ENCODE peak calls at places on chromosomes 7 and 10, in four cellular contexts. J, A, Y and R are unnamed samples.

GRCh38 chr7:155007947-155008346 is 5.0 kb upstream of the PAXIP1 start:
- DNase-seq in J (no peak), A (peak), Y (peak), R (peak)

GRCh38 chr7:129334473-129334872 is 99.8 kb upstream of the STRIP2 start:
- DNase-seq in J (no peak), A (no peak), Y (no peak), R (no peak)

GRCh38 chr10:115056186-115056585 is 37.0 kb upstream of the ATRNL1 start:
- DNase-seq in J (no peak), A (no peak), Y (no peak), R (no peak)

GRCh38 chr10:79277579-79277978 is 69.7 kb upstream of the PPIF start:
- DNase-seq in J (no peak), A (no peak), Y (no peak), R (no peak)

GRCh38 chr10:110275140-110275729 is 29.5 kb downstream of the SMNDC1 start:
- DNase-seq in J (no peak), A (no peak), Y (no peak), R (no peak)

GRCh38 chr10:101216207-101216607 is 13.1 kb downstream of the LBX1 start:
- DNase-seq in J (no peak), A (no peak), Y (no peak), R (no peak)

GRCh38 chr7:20159226-20159747 is 57.9 kb downstream of the MACC1 start:
- DNase-seq in J (no peak), A (no peak), Y (no peak), R (no peak)

GRCh38 chr7:14960686-14961085 is 58.1 kb upstream of the DGKB start:
- DNase-seq in J (no peak), A (no peak), Y (no peak), R (no peak)

GRCh38 chr7:157499835-157500153 is 163.0 kb downstream of the DNAJB6 start:
- DNase-seq in J (no peak), A (no peak), Y (no peak), R (no peak)

GRCh38 chr10:20855398-20856038 is 41.6 kb downstream of the NEBL start:
- DNase-seq in J (no peak), A (no peak), Y (peak), R (peak)

GRCh38 chr7:12873596-12873995 is 186.2 kb downstream of the ARL4A start:
- DNase-seq in J (no peak), A (no peak), Y (no peak), R (no peak)

GRCh38 chr10:20970044-20970443 is 72.9 kb upstream of the NEBL start:
- DNase-seq in J (peak), A (no peak), Y (peak), R (peak)

GRCh38 chr10:29271877-29272276 is 17.0 kb upstream of the LYZL1 start:
- DNase-seq in J (no peak), A (no peak), Y (no peak), R (no peak)

GRCh38 chr10:15290671-15291070 is 80.4 kb downstream of the FAM171A1 start:
- DNase-seq in J (no peak), A (no peak), Y (no peak), R (no peak)

GRCh38 chr7:122902751-122903495 is 16.7 kb upstream of the CADPS2 start:
- DNase-seq in J (peak), A (peak), Y (peak), R (no peak)

GRCh38 chr7:36613214-36613613 is 111.1 kb downstream of the AOAH start:
- DNase-seq in J (no peak), A (no peak), Y (no peak), R (no peak)

DNA sequence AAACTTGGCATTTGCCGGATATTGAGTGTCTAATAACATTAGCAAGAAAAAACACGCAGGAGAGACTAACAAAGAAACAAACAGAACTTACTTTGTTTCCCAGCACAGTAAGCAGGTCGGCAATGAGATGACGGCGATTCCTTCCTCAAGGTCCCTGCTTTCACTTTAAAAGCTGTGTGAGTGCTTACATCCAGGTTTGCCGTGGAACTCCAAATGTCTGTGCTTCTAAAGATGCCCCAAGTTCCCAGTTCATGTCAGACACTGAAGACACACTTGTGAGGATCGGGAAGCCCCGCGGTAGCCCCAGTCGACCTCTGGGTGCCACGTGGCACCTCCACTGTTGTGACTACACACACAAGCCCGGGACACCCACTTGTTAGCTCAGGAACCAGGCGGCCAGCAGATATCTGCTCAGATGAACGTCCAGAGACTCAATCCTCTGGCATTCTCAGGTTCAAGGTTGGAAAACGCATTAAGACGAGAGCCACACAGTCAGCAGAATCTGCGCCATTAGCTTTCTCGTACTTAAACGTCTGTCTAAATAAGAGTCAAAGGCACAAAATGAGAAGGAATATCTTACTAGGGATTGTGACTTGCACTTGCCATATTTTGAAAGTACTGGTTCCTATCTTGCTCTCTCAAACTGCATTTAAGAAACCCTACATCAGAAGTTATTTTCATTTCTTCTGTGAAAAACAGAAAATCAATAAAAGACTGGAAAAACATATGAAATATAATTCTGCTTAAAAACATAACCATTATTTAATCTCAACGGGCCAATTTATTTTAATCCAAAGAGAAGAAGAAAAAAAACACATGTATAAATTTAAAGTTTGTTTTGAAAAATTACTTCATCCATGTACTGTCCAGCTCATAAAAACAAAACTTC is 207.6 kb upstream of the KLF14 start:
- DNase-seq in J (peak), A (peak), Y (peak), R (peak)
- H3K4me3 ChIP-seq in J (peak), A (peak), Y (peak), R (peak)

GRCh38 chr7:1811850-1812692 is 142.0 kb downstream of the ELFN1 start:
- DNase-seq in J (peak), A (no peak), Y (no peak), R (peak)
- TF ChIP-seq CTCF in J (peak), A (no peak), Y (peak), R (peak)

GRCh38 chr10:102675151-102675886 is 31.0 kb downstream of the TRIM8 start:
- DNase-seq in J (peak), A (peak), Y (no peak), R (peak)

GRCh38 chr10:102675887-102676616 is 31.8 kb downstream of the TRIM8 start:
- DNase-seq in J (peak), A (peak), Y (peak), R (peak)

GRCh38 chr10:102673235-102673634 is 29.0 kb downstream of the TRIM8 start:
- DNase-seq in J (no peak), A (no peak), Y (no peak), R (no peak)

GRCh38 chr10:102673961-102674511 is 29.8 kb downstream of the TRIM8 start:
- DNase-seq in J (peak), A (no peak), Y (peak), R (peak)

DNA sequence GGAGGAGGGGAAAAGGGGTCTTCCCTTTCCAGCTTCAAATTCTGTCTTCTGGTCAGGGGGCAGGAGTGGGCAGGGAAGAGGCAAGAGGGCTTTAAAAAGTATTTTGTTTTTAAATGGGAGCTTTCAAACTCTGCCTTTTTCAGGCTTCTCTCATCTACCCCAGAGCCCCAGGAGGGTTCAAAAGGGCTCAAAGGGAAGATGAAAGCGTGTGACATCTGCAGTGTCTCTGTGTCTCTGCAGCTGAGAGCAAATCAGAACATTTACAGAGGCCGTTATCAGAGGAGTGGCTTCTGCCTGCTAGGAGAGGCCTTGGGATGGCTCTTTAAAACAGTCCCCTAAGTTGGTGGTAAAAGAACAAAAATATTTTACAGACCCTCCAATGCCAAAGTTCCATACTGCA is 30.3 kb downstream of the TRIM8 start:
- DNase-seq in J (no peak), A (no peak), Y (no peak), R (no peak)
- H3K4me3 ChIP-seq in J (no peak), A (no peak), Y (no peak), R (no peak)

DNA sequence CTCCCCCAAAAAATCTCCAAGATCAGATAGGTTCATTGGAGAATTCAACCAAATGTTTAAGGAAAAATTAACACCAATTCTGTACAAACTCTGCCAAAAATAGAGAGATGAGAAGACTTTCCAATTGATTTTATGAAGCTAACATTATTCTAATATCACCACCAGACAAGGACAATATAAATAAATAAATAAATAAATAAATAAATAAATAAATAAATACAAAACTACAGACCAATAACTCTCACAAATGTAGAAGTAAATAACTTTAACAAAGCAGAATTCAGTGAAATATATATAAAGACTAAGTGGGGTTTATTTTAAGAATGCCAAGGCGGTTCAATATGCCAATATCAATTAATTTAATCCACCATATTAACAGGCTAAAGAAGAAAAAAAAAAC is 425.9 kb upstream of the GHITM start:
- DNase-seq in J (no peak), A (no peak), Y (no peak), R (no peak)
- TF ChIP-seq CTCF in J (no peak), A (no peak), Y (no peak), R (no peak)

GRCh38 chr7:158707610-158708009 is 3.0 kb upstream of the NCAPG2 start:
- DNase-seq in J (no peak), A (no peak), Y (peak), R (no peak)

GRCh38 chr7:158705234-158705890 is 758 bp upstream of the NCAPG2 start:
- DNase-seq in J (no peak), A (no peak), Y (peak), R (no peak)

GRCh38 chr7:158704524-158705233 is at the start of gene NCAPG2:
- DNase-seq in J (peak), A (peak), Y (peak), R (peak)

GRCh38 chr7:158706710-158707590 is 2.3 kb upstream of the NCAPG2 start:
- DNase-seq in J (no peak), A (no peak), Y (no peak), R (no peak)

GRCh38 chr7:158706273-158706704 is 1.7 kb upstream of the NCAPG2 start:
- DNase-seq in J (no peak), A (no peak), Y (peak), R (no peak)
- H3K4me3 ChIP-seq in J (no peak), A (no peak), Y (no peak), R (no peak)

GRCh38 chr7:4830176-4830575 is 31.7 kb downstream of the PAPOLB start:
- DNase-seq in J (no peak), A (peak), Y (peak), R (peak)
- TF ChIP-seq CTCF in J (no peak), A (peak), Y (peak), R (peak)

DNA sequence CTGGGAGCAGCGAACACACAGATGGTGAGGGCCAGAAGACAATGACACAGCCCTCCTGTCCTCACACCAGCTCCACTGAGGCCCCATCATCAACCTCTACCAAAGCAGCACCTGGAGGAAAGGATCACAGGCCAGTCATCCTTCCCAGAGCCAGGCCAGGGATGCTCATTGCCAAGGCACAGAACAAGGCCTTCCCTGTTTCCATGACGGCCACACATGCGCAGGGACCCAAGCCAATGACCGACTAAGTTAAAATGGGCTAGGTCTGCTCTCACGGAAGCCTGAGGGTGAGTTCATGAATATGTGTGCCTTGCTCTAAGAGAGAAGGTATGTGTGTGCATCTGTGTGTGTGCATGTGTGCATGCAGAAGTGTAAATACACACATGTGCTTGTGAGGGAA is 39.6 kb downstream of the COBL start:
- DNase-seq in J (no peak), A (no peak), Y (no peak), R (no peak)
- H3K4me3 ChIP-seq in J (no peak), A (no peak), Y (no peak), R (no peak)

DNA sequence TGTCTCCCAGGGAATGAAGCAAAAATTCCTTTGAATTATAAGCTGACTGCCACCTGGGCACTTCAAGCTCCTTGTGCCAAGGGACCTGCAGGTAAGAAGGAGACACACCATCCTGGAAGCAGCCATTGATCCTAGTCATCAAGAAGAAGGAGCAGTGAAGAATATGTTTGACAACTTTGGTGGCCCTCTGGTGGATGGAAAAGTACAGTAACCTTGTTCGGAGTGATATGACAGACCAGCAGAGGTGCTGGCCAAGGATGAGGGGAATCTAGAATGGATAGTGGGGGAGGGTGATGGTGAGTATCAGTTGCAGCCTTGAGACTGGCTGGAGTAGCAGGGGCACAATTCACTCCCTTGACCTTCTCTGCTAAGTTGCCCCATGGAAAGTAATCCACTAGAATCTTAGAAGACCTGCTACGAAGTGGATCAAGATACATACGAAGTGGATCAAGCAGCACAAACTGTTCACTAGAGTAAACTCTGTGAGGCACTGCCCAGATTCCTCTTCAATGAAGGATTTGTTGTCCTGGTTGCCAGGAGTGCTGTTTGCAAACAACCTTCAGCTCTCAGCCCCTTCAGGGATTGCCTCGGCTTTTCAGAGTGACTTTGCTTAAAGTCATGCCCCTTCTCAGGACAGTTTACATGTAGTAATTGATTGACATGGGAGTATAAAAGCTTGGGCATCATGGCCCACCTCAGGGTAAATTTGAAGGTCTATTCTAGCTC is 44.8 kb upstream of the ORC5 start:
- DNase-seq in J (peak), A (peak), Y (peak), R (peak)
- TF ChIP-seq CTCF in J (peak), A (peak), Y (peak), R (no peak)

GRCh38 chr10:24518981-24519597 is 204.6 kb downstream of the ARHGAP21 start:
- DNase-seq in J (peak), A (peak), Y (peak), R (peak)

GRCh38 chr10:24518411-24518810 is 205.3 kb downstream of the ARHGAP21 start:
- DNase-seq in J (no peak), A (no peak), Y (no peak), R (no peak)

GRCh38 chr10:24515481-24515880 is 208.2 kb downstream of the ARHGAP21 start:
- DNase-seq in J (no peak), A (no peak), Y (no peak), R (no peak)

DNA sequence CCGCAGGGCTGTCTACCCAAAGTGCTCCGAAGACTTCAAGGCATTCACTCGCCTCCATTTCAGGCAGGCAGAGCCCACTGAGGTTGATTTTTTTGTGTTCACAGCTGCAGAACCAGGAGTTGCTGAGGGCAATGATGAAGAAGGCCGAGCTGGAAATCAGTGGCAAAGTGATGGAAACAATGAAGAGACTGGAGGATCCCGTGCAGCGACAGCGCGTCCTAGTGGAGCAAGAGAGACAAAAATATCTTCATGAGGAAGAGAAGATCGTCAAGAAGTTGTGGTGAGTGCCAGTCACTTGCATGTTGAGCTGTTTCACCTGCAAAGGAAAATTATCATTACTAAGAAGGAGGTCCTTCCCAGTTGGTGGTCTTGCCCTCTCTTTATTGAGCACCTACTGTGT is 210.5 kb downstream of the ARHGAP21 start:
- DNase-seq in J (peak), A (peak), Y (peak), R (peak)
- H3K4me3 ChIP-seq in J (no peak), A (no peak), Y (no peak), R (no peak)